ENCODE peak calls at places on chromosomes 3 and 15, in four cellular contexts. Q is AG09309, Z is IMR-90, T is fibroblast of pulmonary artery. R is an unnamed sample.

GRCh38 chr15:82030191-82030590 is 15.6 kb downstream of the MEX3B start:
- DNase-seq in T (no peak), Z (no peak), Q (no peak), R (no peak)

GRCh38 chr3:32246079-32246675 is 7.7 kb downstream of the CMTM8 start:
- DNase-seq in T (no peak), Q (no peak), Z (no peak), R (no peak)

GRCh38 chr3:181298421-181298820 is 308.9 kb upstream of the DNAJC19 start:
- DNase-seq in Z (peak), Q (no peak), T (no peak), R (no peak)

GRCh38 chr3:126459111-126459762 is 16.5 kb downstream of the ZXDC start:
- DNase-seq in Q (no peak), Z (no peak), T (no peak), R (no peak)

GRCh38 chr15:67895237-67895636 is 55.4 kb upstream of the RNU6-1 start:
- DNase-seq in T (no peak), Z (no peak), Q (no peak), R (no peak)

GRCh38 chr3:132255041-132255745 is 62.0 kb upstream of the ACP3 start:
- DNase-seq in Q (peak), Z (peak), T (peak), R (peak)

GRCh38 chr3:32340639-32341365 is 50.9 kb upstream of the CMTM7 start:
- DNase-seq in Q (no peak), T (peak), Z (no peak), R (no peak)

GRCh38 chr3:57815034-57815433 is 58.9 kb downstream of the SLMAP start:
- DNase-seq in Z (no peak), Q (no peak), T (no peak), R (no peak)

GRCh38 chr3:8599146-8599545 is 45.5 kb downstream of the SSUH2 start:
- DNase-seq in T (no peak), Z (no peak), Q (no peak), R (no peak)

GRCh38 chr15:78290222-78290621 is 9.2 kb downstream of the SKIC8 start:
- DNase-seq in Q (no peak), Z (no peak), T (no peak), R (no peak)

GRCh38 chr3:62667714-62668113 is 207.5 kb downstream of the CADPS start:
- DNase-seq in Q (no peak), T (no peak), Z (no peak), R (no peak)

GRCh38 chr3:126936110-126936509 is 46.8 kb upstream of the PLXNA1 start:
- DNase-seq in Z (no peak), Q (no peak), T (no peak), R (no peak)

GRCh38 chr3:39448506-39449233 is 18.8 kb upstream of the MOBP start:
- DNase-seq in Z (no peak), T (no peak), Q (no peak), R (no peak)

GRCh38 chr3:126939347-126939735 is 43.6 kb upstream of the PLXNA1 start:
- DNase-seq in Z (no peak), Q (no peak), T (peak), R (no peak)

GRCh38 chr15:82172506-82172905 is 90.0 kb downstream of the EFL1 start:
- DNase-seq in T (no peak), Z (no peak), Q (no peak), R (no peak)

GRCh38 chr15:47717036-47717611 is at the start of gene SEMA6D:
- DNase-seq in Z (peak), Q (peak), T (peak), R (peak)

GRCh38 chr3:194235160-194235559 is 99.2 kb downstream of the HES1 start:
- DNase-seq in Q (no peak), Z (no peak), T (no peak), R (no peak)

GRCh38 chr3:94423566-94423965 is 360.7 kb downstream of the NSUN3 start:
- DNase-seq in Q (no peak), T (peak), Z (peak), R (peak)

GRCh38 chr3:12841970-12842328 is 584 bp upstream of the RPL32 start:
- DNase-seq in T (no peak), Q (no peak), Z (no peak), R (no peak)
- H3K4me3 ChIP-seq in T (no peak), Q (no peak), Z (peak), R (no peak)

DNA sequence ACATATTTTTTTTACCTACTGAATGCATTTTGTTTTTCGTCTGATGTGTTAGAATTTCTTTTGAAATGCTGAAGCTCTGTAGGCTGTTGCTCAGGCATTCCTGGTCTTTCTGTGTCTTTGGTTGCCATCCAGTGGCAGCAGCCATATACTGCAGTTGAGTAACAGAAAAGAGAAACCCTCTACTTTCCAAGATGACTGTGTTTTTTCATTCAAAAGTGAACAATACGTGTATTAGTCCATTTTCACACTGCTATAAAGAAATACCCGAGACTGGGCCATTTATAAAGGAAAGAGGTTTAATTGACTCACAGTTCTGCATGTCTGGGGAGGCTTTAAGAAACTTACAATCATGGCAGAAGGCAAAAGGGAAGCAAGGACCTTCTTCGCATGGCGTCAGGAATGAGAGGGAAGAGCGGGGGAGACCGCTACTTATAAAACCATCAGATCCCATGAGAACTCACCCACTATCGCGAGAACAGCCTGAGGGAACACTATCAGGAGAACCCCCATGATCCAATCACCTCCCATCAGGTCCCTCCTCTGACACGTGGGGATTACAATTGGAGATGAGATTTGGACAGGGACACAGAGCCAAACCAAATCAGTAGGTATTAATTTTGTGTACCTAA is 4.7 kb upstream of the GOLGA8B start:
- DNase-seq in T (peak), Q (peak), Z (peak), R (peak)
- TF ChIP-seq CTCF in T (peak), Q (peak), Z (peak), R (peak)

GRCh38 chr3:171266034-171266805 is 194.0 kb downstream of the TNIK start:
- DNase-seq in T (peak), Q (no peak), Z (peak), R (no peak)
- H3K4me3 ChIP-seq in T (no peak), Q (no peak), Z (no peak), R (no peak)

GRCh38 chr15:90638241-90638691 is 78.9 kb upstream of the BLM start:
- DNase-seq in Q (no peak), T (no peak), Z (no peak), R (no peak)

GRCh38 chr15:90641581-90642463 is 75.3 kb upstream of the BLM start:
- DNase-seq in T (no peak), Q (no peak), Z (no peak), R (no peak)

GRCh38 chr15:90637693-90638092 is 79.5 kb upstream of the BLM start:
- DNase-seq in Q (no peak), Z (no peak), T (no peak), R (no peak)

GRCh38 chr15:90640862-90641261 is 76.3 kb upstream of the BLM start:
- DNase-seq in Q (no peak), Z (no peak), T (no peak), R (no peak)

DNA sequence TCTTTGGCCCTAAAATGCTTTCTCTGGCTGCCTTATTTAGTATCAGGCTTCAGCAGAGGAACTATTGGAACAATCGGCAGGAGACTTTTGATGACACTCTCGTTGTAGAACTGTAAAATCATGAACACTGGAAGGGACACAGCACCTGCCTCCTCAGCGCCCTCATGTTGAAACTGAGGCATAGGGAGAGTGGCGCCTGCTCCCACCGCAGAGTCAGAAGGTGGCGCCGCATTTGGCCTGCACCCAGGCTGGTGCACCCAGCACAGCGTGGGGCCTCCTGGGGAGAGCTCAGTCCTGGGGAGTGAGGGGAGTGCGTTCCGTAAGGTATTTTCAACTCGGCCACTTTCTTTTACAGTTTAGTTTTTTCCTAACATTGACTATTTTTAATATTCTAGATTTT is 78.2 kb upstream of the BLM start:
- DNase-seq in T (no peak), Q (no peak), Z (no peak), R (no peak)
- TF ChIP-seq CTCF in T (no peak), Q (peak), Z (no peak), R (no peak)

GRCh38 chr15:45134682-45135604 is 5.1 kb downstream of the DUOX1 start:
- DNase-seq in T (no peak), Z (no peak), Q (no peak), R (no peak)
- H3K4me3 ChIP-seq in T (no peak), Z (no peak), Q (no peak), R (no peak)

GRCh38 chr3:108322352-108322751 is 26.0 kb downstream of the HHLA2 start:
- DNase-seq in Q (no peak), T (no peak), Z (no peak), R (no peak)
- TF ChIP-seq CTCF in Q (peak), T (peak), Z (peak), R (no peak)

GRCh38 chr3:66910721-66911120 is 87.4 kb upstream of the KBTBD8 start:
- DNase-seq in Q (no peak), T (no peak), Z (no peak), R (no peak)

GRCh38 chr3:66904336-66904735 is 93.8 kb upstream of the KBTBD8 start:
- DNase-seq in Z (no peak), T (no peak), Q (no peak), R (no peak)

GRCh38 chr3:66904816-66905543 is 93.1 kb upstream of the KBTBD8 start:
- DNase-seq in Z (peak), Q (no peak), T (no peak), R (no peak)
- H3K4me3 ChIP-seq in Z (no peak), Q (no peak), T (no peak), R (no peak)

DNA sequence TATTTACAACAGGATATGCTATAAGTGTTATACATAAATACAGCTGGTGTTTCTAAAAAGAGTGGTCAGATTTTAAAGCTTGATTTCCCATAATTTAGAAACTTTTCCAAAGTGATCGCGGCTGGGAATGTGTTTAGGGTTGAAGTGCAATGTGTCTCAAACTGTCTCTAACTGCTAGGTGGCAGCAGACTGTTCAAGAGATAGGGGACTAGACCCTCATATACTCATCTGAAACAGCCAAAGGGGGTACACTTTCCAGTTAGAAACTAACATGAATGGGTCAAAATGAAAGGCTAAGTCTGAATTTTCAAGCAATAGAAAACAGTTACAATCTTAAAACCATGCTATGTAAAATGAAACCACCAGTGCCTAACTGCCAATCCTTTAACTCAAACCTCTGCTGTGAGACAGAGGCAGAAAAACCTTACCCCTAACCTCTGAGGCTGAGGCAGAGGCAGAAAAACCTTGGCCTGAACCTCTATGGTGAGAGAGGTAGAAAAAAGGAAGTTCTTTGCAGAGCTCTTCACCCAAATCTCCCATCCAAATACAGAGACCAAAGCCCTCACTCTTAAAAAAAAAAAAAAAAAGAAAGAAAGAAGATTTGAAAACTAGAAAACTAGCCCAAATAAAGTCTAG is 595.9 kb downstream of the NTRK3 start:
- DNase-seq in T (no peak), Q (no peak), Z (no peak), R (no peak)
- TF ChIP-seq CTCF in T (no peak), Q (peak), Z (peak), R (peak)